ENCODE peak calls at places on chromosomes 5 and 9, in ten cellular contexts. One of them, this sample, is unnamed.

GRCh38 chr9:126549246-126550006 is 64.3 kb upstream of the LMX1B start:
- DNase-seq in heart right ventricle: no peak
- DNase-seq in Peyer's patch: no peak
- DNase-seq in pancreas: no peak
- DNase-seq in thoracic aorta: no peak
- DNase-seq in left ventricle myocardium inferior: no peak
- DNase-seq in ovary: no peak
- DNase-seq in astrocyte of the spinal cord: no peak
- DNase-seq in spleen: peak; percentile 54
- DNase-seq in cardiac muscle cell: no peak
- DNase-seq in this sample: no peak

GRCh38 chr5:151591144-151591819 is at the start of gene FAT2:
- DNase-seq in heart right ventricle: no peak
- DNase-seq in Peyer's patch: no peak
- DNase-seq in pancreas: no peak
- DNase-seq in thoracic aorta: no peak
- DNase-seq in left ventricle myocardium inferior: no peak
- DNase-seq in ovary: no peak
- DNase-seq in astrocyte of the spinal cord: no peak
- DNase-seq in spleen: no peak
- DNase-seq in cardiac muscle cell: no peak
- DNase-seq in this sample: no peak

GRCh38 chr5:43804041-43804440 is 201.1 kb downstream of the NNT start:
- DNase-seq in heart right ventricle: no peak
- DNase-seq in Peyer's patch: no peak
- DNase-seq in pancreas: no peak
- DNase-seq in thoracic aorta: no peak
- DNase-seq in left ventricle myocardium inferior: no peak
- DNase-seq in ovary: no peak
- DNase-seq in astrocyte of the spinal cord: no peak
- DNase-seq in spleen: no peak
- DNase-seq in cardiac muscle cell: no peak
- DNase-seq in this sample: no peak

GRCh38 chr9:34633851-34634550 is 3.6 kb downstream of the SIGMAR1 start:
- DNase-seq in heart right ventricle: peak; percentile 64
- DNase-seq in Peyer's patch: peak; percentile 83
- DNase-seq in pancreas: no peak
- DNase-seq in thoracic aorta: no peak
- DNase-seq in left ventricle myocardium inferior: peak; percentile 53
- DNase-seq in ovary: peak; percentile 67
- DNase-seq in astrocyte of the spinal cord: peak; percentile 55
- DNase-seq in spleen: peak; percentile 87
- DNase-seq in cardiac muscle cell: peak; percentile 73
- DNase-seq in this sample: no peak

GRCh38 chr9:136545065-136545965 is 533 bp downstream of the NOTCH1 start:
- DNase-seq in heart right ventricle: no peak
- DNase-seq in Peyer's patch: peak; percentile 78
- DNase-seq in pancreas: peak; percentile 60
- DNase-seq in thoracic aorta: no peak
- DNase-seq in left ventricle myocardium inferior: no peak
- DNase-seq in ovary: peak; percentile 61
- DNase-seq in astrocyte of the spinal cord: no peak
- DNase-seq in spleen: peak; percentile 93
- DNase-seq in cardiac muscle cell: no peak
- DNase-seq in this sample: peak; percentile 75

GRCh38 chr9:114905160-114905940 is 25.0 kb downstream of the TNFSF8 start:
- DNase-seq in heart right ventricle: no peak
- DNase-seq in Peyer's patch: no peak
- DNase-seq in pancreas: no peak
- DNase-seq in thoracic aorta: no peak
- DNase-seq in left ventricle myocardium inferior: no peak
- DNase-seq in ovary: no peak
- DNase-seq in astrocyte of the spinal cord: no peak
- DNase-seq in spleen: no peak
- DNase-seq in cardiac muscle cell: no peak
- DNase-seq in this sample: no peak

GRCh38 chr5:10595678-10596309 is 31.9 kb downstream of the ANKRD33B start:
- DNase-seq in heart right ventricle: peak; percentile 71
- DNase-seq in Peyer's patch: peak; percentile 58
- DNase-seq in pancreas: peak; percentile 33
- DNase-seq in thoracic aorta: no peak
- DNase-seq in left ventricle myocardium inferior: no peak
- DNase-seq in ovary: no peak
- DNase-seq in astrocyte of the spinal cord: peak; percentile 89
- DNase-seq in spleen: no peak
- DNase-seq in cardiac muscle cell: no peak
- DNase-seq in this sample: no peak

GRCh38 chr9:113616116-113616515 is 152.6 kb downstream of the RGS3 start:
- DNase-seq in heart right ventricle: no peak
- DNase-seq in Peyer's patch: no peak
- DNase-seq in pancreas: no peak
- DNase-seq in thoracic aorta: no peak
- DNase-seq in left ventricle myocardium inferior: no peak
- DNase-seq in ovary: no peak
- DNase-seq in astrocyte of the spinal cord: no peak
- DNase-seq in spleen: peak; percentile 66
- DNase-seq in cardiac muscle cell: no peak
- DNase-seq in this sample: no peak

GRCh38 chr9:134026981-134027380 is 1.7 kb downstream of the BRD3OS start:
- DNase-seq in heart right ventricle: no peak
- DNase-seq in Peyer's patch: no peak
- DNase-seq in pancreas: no peak
- DNase-seq in thoracic aorta: no peak
- DNase-seq in left ventricle myocardium inferior: no peak
- DNase-seq in ovary: no peak
- DNase-seq in astrocyte of the spinal cord: no peak
- DNase-seq in spleen: peak; percentile 70
- DNase-seq in cardiac muscle cell: no peak
- DNase-seq in this sample: no peak

GRCh38 chr9:134028076-134028475 is 2.8 kb downstream of the BRD3OS start:
- DNase-seq in heart right ventricle: no peak
- DNase-seq in Peyer's patch: no peak
- DNase-seq in pancreas: no peak
- DNase-seq in thoracic aorta: no peak
- DNase-seq in left ventricle myocardium inferior: no peak
- DNase-seq in ovary: no peak
- DNase-seq in astrocyte of the spinal cord: no peak
- DNase-seq in spleen: peak; percentile 72
- DNase-seq in cardiac muscle cell: no peak
- DNase-seq in this sample: no peak

GRCh38 chr9:134027561-134027960 is 2.3 kb downstream of the BRD3OS start:
- DNase-seq in heart right ventricle: no peak
- DNase-seq in Peyer's patch: no peak
- DNase-seq in pancreas: no peak
- DNase-seq in thoracic aorta: no peak
- DNase-seq in left ventricle myocardium inferior: no peak
- DNase-seq in ovary: no peak
- DNase-seq in astrocyte of the spinal cord: no peak
- DNase-seq in spleen: peak; percentile 59
- DNase-seq in cardiac muscle cell: no peak
- DNase-seq in this sample: no peak

GRCh38 chr9:134025606-134026541 is 593 bp downstream of the BRD3OS start:
- DNase-seq in heart right ventricle: peak; percentile 34
- DNase-seq in Peyer's patch: peak; percentile 68
- DNase-seq in pancreas: peak; percentile 44
- DNase-seq in thoracic aorta: no peak
- DNase-seq in left ventricle myocardium inferior: peak; percentile 34
- DNase-seq in ovary: peak; percentile 59
- DNase-seq in astrocyte of the spinal cord: peak; percentile 42
- DNase-seq in spleen: no peak
- DNase-seq in cardiac muscle cell: peak; percentile 58
- DNase-seq in this sample: peak; percentile 80

DNA sequence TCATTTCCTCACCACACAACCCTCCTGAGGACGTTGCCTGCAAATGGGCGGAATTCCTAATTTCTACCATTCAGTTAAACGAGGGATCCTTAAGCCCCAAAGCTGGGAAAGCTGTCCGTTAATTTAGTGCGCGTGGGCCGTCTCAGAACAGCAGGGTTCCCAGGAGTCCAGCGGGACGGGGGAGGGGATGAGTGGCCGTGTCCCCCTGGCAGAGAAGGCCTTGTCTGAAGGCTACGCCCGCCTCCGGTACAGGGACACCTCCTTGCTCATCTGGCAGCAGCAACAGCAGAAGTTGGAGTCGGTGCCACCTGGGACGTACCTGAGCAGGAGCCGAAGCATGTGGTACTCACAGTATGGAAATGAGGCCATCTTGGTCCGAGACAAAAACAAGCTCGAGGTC is 1.3 kb downstream of the BRD3OS start:
- DNase-seq in heart right ventricle: no peak
- DNase-seq in Peyer's patch: no peak
- DNase-seq in pancreas: peak; percentile 47
- DNase-seq in thoracic aorta: no peak
- DNase-seq in left ventricle myocardium inferior: no peak
- DNase-seq in ovary: peak; percentile 61
- DNase-seq in astrocyte of the spinal cord: no peak
- DNase-seq in spleen: peak; percentile 84
- DNase-seq in cardiac muscle cell: no peak
- DNase-seq in this sample: no peak
- H3K4me3 ChIP-seq in heart right ventricle: no peak overlapping the region
- H3K4me3 ChIP-seq in Peyer's patch: peak overlapping the region; percentile 97
- H3K4me3 ChIP-seq in pancreas: no peak overlapping the region
- H3K4me3 ChIP-seq in thoracic aorta: no peak overlapping the region
- H3K4me3 ChIP-seq in left ventricle myocardium inferior: peak overlapping the region; percentile 78
- H3K4me3 ChIP-seq in ovary: no peak overlapping the region
- H3K4me3 ChIP-seq in astrocyte of the spinal cord: no peak overlapping the region
- H3K4me3 ChIP-seq in spleen: no peak overlapping the region
- H3K4me3 ChIP-seq in cardiac muscle cell: no peak overlapping the region
- H3K4me3 ChIP-seq in this sample: no peak overlapping the region

GRCh38 chr5:168670881-168671575 is 91.9 kb upstream of the PANK3 start:
- DNase-seq in heart right ventricle: no peak
- DNase-seq in Peyer's patch: no peak
- DNase-seq in pancreas: no peak
- DNase-seq in thoracic aorta: no peak
- DNase-seq in left ventricle myocardium inferior: no peak
- DNase-seq in ovary: no peak
- DNase-seq in astrocyte of the spinal cord: no peak
- DNase-seq in spleen: peak; percentile 75
- DNase-seq in cardiac muscle cell: peak; percentile 83
- DNase-seq in this sample: no peak

GRCh38 chr5:168669156-168669555 is 90.0 kb upstream of the PANK3 start:
- DNase-seq in heart right ventricle: no peak
- DNase-seq in Peyer's patch: no peak
- DNase-seq in pancreas: no peak
- DNase-seq in thoracic aorta: no peak
- DNase-seq in left ventricle myocardium inferior: no peak
- DNase-seq in ovary: no peak
- DNase-seq in astrocyte of the spinal cord: no peak
- DNase-seq in spleen: peak; percentile 58
- DNase-seq in cardiac muscle cell: no peak
- DNase-seq in this sample: no peak

GRCh38 chr5:168672016-168672415 is 92.8 kb upstream of the PANK3 start:
- DNase-seq in heart right ventricle: no peak
- DNase-seq in Peyer's patch: no peak
- DNase-seq in pancreas: no peak
- DNase-seq in thoracic aorta: no peak
- DNase-seq in left ventricle myocardium inferior: no peak
- DNase-seq in ovary: no peak
- DNase-seq in astrocyte of the spinal cord: no peak
- DNase-seq in spleen: peak; percentile 51
- DNase-seq in cardiac muscle cell: no peak
- DNase-seq in this sample: no peak

GRCh38 chr5:168667301-168667859 is 88.2 kb upstream of the PANK3 start:
- DNase-seq in heart right ventricle: no peak
- DNase-seq in Peyer's patch: peak; percentile 63
- DNase-seq in pancreas: no peak
- DNase-seq in thoracic aorta: no peak
- DNase-seq in left ventricle myocardium inferior: no peak
- DNase-seq in ovary: no peak
- DNase-seq in astrocyte of the spinal cord: no peak
- DNase-seq in spleen: peak; percentile 16
- DNase-seq in cardiac muscle cell: peak; percentile 71
- DNase-seq in this sample: no peak

GRCh38 chr5:168669668-168670378 is 90.7 kb upstream of the PANK3 start:
- DNase-seq in heart right ventricle: no peak
- DNase-seq in Peyer's patch: no peak
- DNase-seq in pancreas: no peak
- DNase-seq in thoracic aorta: no peak
- DNase-seq in left ventricle myocardium inferior: no peak
- DNase-seq in ovary: no peak
- DNase-seq in astrocyte of the spinal cord: no peak
- DNase-seq in spleen: peak; percentile 49
- DNase-seq in cardiac muscle cell: no peak
- DNase-seq in this sample: no peak
- TF ChIP-seq CTCF in heart right ventricle: no peak
- TF ChIP-seq CTCF in Peyer's patch: no peak
- TF ChIP-seq CTCF in pancreas: no peak
- TF ChIP-seq CTCF in thoracic aorta: no peak
- TF ChIP-seq CTCF in left ventricle myocardium inferior: no peak
- TF ChIP-seq CTCF in ovary: no peak
- TF ChIP-seq CTCF in astrocyte of the spinal cord: no peak
- TF ChIP-seq CTCF in spleen: no peak
- TF ChIP-seq CTCF in cardiac muscle cell: no peak
- TF ChIP-seq CTCF in this sample: no peak

GRCh38 chr5:3200356-3200755 is 395.3 kb upstream of the IRX1 start:
- DNase-seq in heart right ventricle: no peak
- DNase-seq in Peyer's patch: no peak
- DNase-seq in pancreas: no peak
- DNase-seq in thoracic aorta: no peak
- DNase-seq in left ventricle myocardium inferior: no peak
- DNase-seq in ovary: no peak
- DNase-seq in astrocyte of the spinal cord: no peak
- DNase-seq in spleen: no peak
- DNase-seq in cardiac muscle cell: no peak
- DNase-seq in this sample: no peak

GRCh38 chr5:3199941-3200340 is 395.7 kb upstream of the IRX1 start:
- DNase-seq in heart right ventricle: no peak
- DNase-seq in Peyer's patch: no peak
- DNase-seq in pancreas: no peak
- DNase-seq in thoracic aorta: no peak
- DNase-seq in left ventricle myocardium inferior: no peak
- DNase-seq in ovary: no peak
- DNase-seq in astrocyte of the spinal cord: no peak
- DNase-seq in spleen: no peak
- DNase-seq in cardiac muscle cell: no peak
- DNase-seq in this sample: no peak

GRCh38 chr5:3197237-3197636 is 398.4 kb upstream of the IRX1 start:
- DNase-seq in heart right ventricle: no peak
- DNase-seq in Peyer's patch: no peak
- DNase-seq in pancreas: no peak
- DNase-seq in thoracic aorta: no peak
- DNase-seq in left ventricle myocardium inferior: no peak
- DNase-seq in ovary: no peak
- DNase-seq in astrocyte of the spinal cord: no peak
- DNase-seq in spleen: no peak
- DNase-seq in cardiac muscle cell: no peak
- DNase-seq in this sample: no peak

GRCh38 chr5:3195991-3196390 is 399.6 kb upstream of the IRX1 start:
- DNase-seq in heart right ventricle: no peak
- DNase-seq in Peyer's patch: no peak
- DNase-seq in pancreas: no peak
- DNase-seq in thoracic aorta: no peak
- DNase-seq in left ventricle myocardium inferior: no peak
- DNase-seq in ovary: no peak
- DNase-seq in astrocyte of the spinal cord: no peak
- DNase-seq in spleen: no peak
- DNase-seq in cardiac muscle cell: no peak
- DNase-seq in this sample: no peak

GRCh38 chr5:3197699-3198098 is 397.9 kb upstream of the IRX1 start:
- DNase-seq in heart right ventricle: no peak
- DNase-seq in Peyer's patch: no peak
- DNase-seq in pancreas: no peak
- DNase-seq in thoracic aorta: no peak
- DNase-seq in left ventricle myocardium inferior: no peak
- DNase-seq in ovary: no peak
- DNase-seq in astrocyte of the spinal cord: peak; percentile 1
- DNase-seq in spleen: no peak
- DNase-seq in cardiac muscle cell: peak; percentile 75
- DNase-seq in this sample: no peak
- H3K4me3 ChIP-seq in heart right ventricle: no peak overlapping the region
- H3K4me3 ChIP-seq in Peyer's patch: no peak overlapping the region
- H3K4me3 ChIP-seq in pancreas: no peak overlapping the region
- H3K4me3 ChIP-seq in thoracic aorta: no peak overlapping the region
- H3K4me3 ChIP-seq in left ventricle myocardium inferior: peak overlapping the region; percentile 31
- H3K4me3 ChIP-seq in ovary: no peak overlapping the region
- H3K4me3 ChIP-seq in astrocyte of the spinal cord: no peak overlapping the region
- H3K4me3 ChIP-seq in spleen: no peak overlapping the region
- H3K4me3 ChIP-seq in cardiac muscle cell: peak overlapping the region; percentile 16
- H3K4me3 ChIP-seq in this sample: no peak overlapping the region

GRCh38 chr5:53243403-53243802 is 133.8 kb upstream of the MOCS2 start:
- DNase-seq in heart right ventricle: no peak
- DNase-seq in Peyer's patch: no peak
- DNase-seq in pancreas: no peak
- DNase-seq in thoracic aorta: no peak
- DNase-seq in left ventricle myocardium inferior: no peak
- DNase-seq in ovary: no peak
- DNase-seq in astrocyte of the spinal cord: no peak
- DNase-seq in spleen: no peak
- DNase-seq in cardiac muscle cell: no peak
- DNase-seq in this sample: no peak
- TF ChIP-seq CTCF in heart right ventricle: no peak
- TF ChIP-seq CTCF in Peyer's patch: no peak
- TF ChIP-seq CTCF in pancreas: no peak
- TF ChIP-seq CTCF in thoracic aorta: no peak
- TF ChIP-seq CTCF in left ventricle myocardium inferior: no peak
- TF ChIP-seq CTCF in ovary: no peak
- TF ChIP-seq CTCF in astrocyte of the spinal cord: no peak
- TF ChIP-seq CTCF in spleen: no peak
- TF ChIP-seq CTCF in cardiac muscle cell: no peak
- TF ChIP-seq CTCF in this sample: peak; percentile 5